ENCODE peak calls at places on chromosomes 5 and 9, in ten cellular contexts. One of them, this sample, is unnamed.

GRCh38 chr9:36018755-36019720 is 17.7 kb upstream of the RECK start:
- DNase-seq in fibroblast of pulmonary artery: no peak
- DNase-seq in CD8-positive, alpha-beta memory T cell: no peak
- DNase-seq in foreskin fibroblast: no peak
- DNase-seq in trophoblast cell: no peak
- DNase-seq in colonic mucosa: no peak
- DNase-seq in CD4-positive, alpha-beta memory T cell: no peak
- DNase-seq in fibroblast of lung: peak
- DNase-seq in Karpas-422: no peak
- DNase-seq in CD4-positive, CD25-positive, alpha-beta regulatory T cell: no peak
- DNase-seq in this sample: no peak

GRCh38 chr5:100794844-100795243 is 108.2 kb downstream of the ST8SIA4 start:
- DNase-seq in fibroblast of pulmonary artery: no peak
- DNase-seq in CD8-positive, alpha-beta memory T cell: no peak
- DNase-seq in foreskin fibroblast: no peak
- DNase-seq in trophoblast cell: no peak
- DNase-seq in colonic mucosa: no peak
- DNase-seq in CD4-positive, alpha-beta memory T cell: no peak
- DNase-seq in fibroblast of lung: no peak
- DNase-seq in Karpas-422: no peak
- DNase-seq in CD4-positive, CD25-positive, alpha-beta regulatory T cell: no peak
- DNase-seq in this sample: no peak

GRCh38 chr9:112322701-112323377 is 10.6 kb downstream of the PTBP3 start:
- DNase-seq in fibroblast of pulmonary artery: no peak
- DNase-seq in CD8-positive, alpha-beta memory T cell: no peak
- DNase-seq in foreskin fibroblast: no peak
- DNase-seq in trophoblast cell: peak
- DNase-seq in colonic mucosa: peak
- DNase-seq in CD4-positive, alpha-beta memory T cell: no peak
- DNase-seq in fibroblast of lung: no peak
- DNase-seq in Karpas-422: no peak
- DNase-seq in CD4-positive, CD25-positive, alpha-beta regulatory T cell: no peak
- DNase-seq in this sample: no peak

GRCh38 chr5:37857696-37858095 is 17.9 kb upstream of the GDNF start:
- DNase-seq in fibroblast of pulmonary artery: no peak
- DNase-seq in CD8-positive, alpha-beta memory T cell: no peak
- DNase-seq in foreskin fibroblast: no peak
- DNase-seq in trophoblast cell: no peak
- DNase-seq in colonic mucosa: no peak
- DNase-seq in CD4-positive, alpha-beta memory T cell: no peak
- DNase-seq in fibroblast of lung: no peak
- DNase-seq in Karpas-422: no peak
- DNase-seq in CD4-positive, CD25-positive, alpha-beta regulatory T cell: no peak
- DNase-seq in this sample: no peak

GRCh38 chr5:69368458-69369368 is 607 bp downstream of the AK6 start:
- DNase-seq in fibroblast of pulmonary artery: peak
- DNase-seq in CD8-positive, alpha-beta memory T cell: no peak
- DNase-seq in foreskin fibroblast: peak
- DNase-seq in trophoblast cell: peak
- DNase-seq in colonic mucosa: no peak
- DNase-seq in CD4-positive, alpha-beta memory T cell: peak
- DNase-seq in fibroblast of lung: peak
- DNase-seq in Karpas-422: no peak
- DNase-seq in CD4-positive, CD25-positive, alpha-beta regulatory T cell: peak
- DNase-seq in this sample: peak

GRCh38 chr5:150438873-150439546 is 10.5 kb downstream of the RPS14 start:
- DNase-seq in fibroblast of pulmonary artery: peak
- DNase-seq in CD8-positive, alpha-beta memory T cell: no peak
- DNase-seq in foreskin fibroblast: no peak
- DNase-seq in trophoblast cell: peak
- DNase-seq in colonic mucosa: no peak
- DNase-seq in CD4-positive, alpha-beta memory T cell: no peak
- DNase-seq in fibroblast of lung: no peak
- DNase-seq in Karpas-422: no peak
- DNase-seq in CD4-positive, CD25-positive, alpha-beta regulatory T cell: no peak
- DNase-seq in this sample: no peak

GRCh38 chr5:107542831-107543231 is 127.9 kb downstream of the EFNA5 start:
- DNase-seq in fibroblast of pulmonary artery: peak
- DNase-seq in CD8-positive, alpha-beta memory T cell: no peak
- DNase-seq in foreskin fibroblast: peak
- DNase-seq in trophoblast cell: peak
- DNase-seq in colonic mucosa: peak
- DNase-seq in CD4-positive, alpha-beta memory T cell: no peak
- DNase-seq in fibroblast of lung: peak
- DNase-seq in Karpas-422: no peak
- DNase-seq in CD4-positive, CD25-positive, alpha-beta regulatory T cell: no peak
- DNase-seq in this sample: peak

GRCh38 chr9:71001780-71002386 is 119.5 kb downstream of the TRPM3 start:
- DNase-seq in fibroblast of pulmonary artery: peak
- DNase-seq in CD8-positive, alpha-beta memory T cell: no peak
- DNase-seq in foreskin fibroblast: no peak
- DNase-seq in trophoblast cell: peak
- DNase-seq in colonic mucosa: peak
- DNase-seq in CD4-positive, alpha-beta memory T cell: no peak
- DNase-seq in fibroblast of lung: peak
- DNase-seq in Karpas-422: peak
- DNase-seq in CD4-positive, CD25-positive, alpha-beta regulatory T cell: peak
- DNase-seq in this sample: peak

DNA sequence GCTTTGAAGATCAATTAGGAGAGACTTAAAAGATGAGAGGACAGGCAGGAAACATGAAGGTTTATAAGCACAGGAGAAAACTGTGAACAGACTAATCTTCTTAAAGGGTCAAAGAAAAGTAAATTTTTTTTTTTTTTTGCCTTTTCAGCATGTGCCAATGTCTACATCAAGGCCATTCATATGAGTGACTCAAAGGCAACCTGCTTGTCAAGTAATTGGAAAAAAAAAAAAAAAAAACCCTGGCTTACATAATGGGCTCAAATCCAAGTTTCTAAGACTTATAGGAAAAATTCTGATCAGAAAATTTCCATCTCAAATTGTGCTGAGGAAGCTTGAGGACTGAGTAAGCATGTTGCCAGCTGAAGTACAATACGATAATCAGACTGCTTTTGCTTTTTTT is 15.9 kb downstream of the PPP2R2B start:
- DNase-seq in fibroblast of pulmonary artery: no peak
- DNase-seq in CD8-positive, alpha-beta memory T cell: no peak
- DNase-seq in foreskin fibroblast: no peak
- DNase-seq in trophoblast cell: no peak
- DNase-seq in colonic mucosa: no peak
- DNase-seq in CD4-positive, alpha-beta memory T cell: no peak
- DNase-seq in fibroblast of lung: no peak
- DNase-seq in Karpas-422: no peak
- DNase-seq in CD4-positive, CD25-positive, alpha-beta regulatory T cell: no peak
- DNase-seq in this sample: no peak
- H3K4me3 ChIP-seq in fibroblast of pulmonary artery: no peak
- H3K4me3 ChIP-seq in CD8-positive, alpha-beta memory T cell: no peak
- H3K4me3 ChIP-seq in foreskin fibroblast: no peak
- H3K4me3 ChIP-seq in trophoblast cell: no peak
- H3K4me3 ChIP-seq in colonic mucosa: no peak
- H3K4me3 ChIP-seq in CD4-positive, alpha-beta memory T cell: no peak
- H3K4me3 ChIP-seq in fibroblast of lung: no peak
- H3K4me3 ChIP-seq in Karpas-422: no peak
- H3K4me3 ChIP-seq in CD4-positive, CD25-positive, alpha-beta regulatory T cell: no peak
- H3K4me3 ChIP-seq in this sample: no peak

GRCh38 chr5:34687269-34688011 is 31.3 kb downstream of the RAI14 start:
- DNase-seq in fibroblast of pulmonary artery: peak
- DNase-seq in CD8-positive, alpha-beta memory T cell: no peak
- DNase-seq in foreskin fibroblast: no peak
- DNase-seq in trophoblast cell: peak
- DNase-seq in colonic mucosa: peak
- DNase-seq in CD4-positive, alpha-beta memory T cell: no peak
- DNase-seq in fibroblast of lung: no peak
- DNase-seq in Karpas-422: no peak
- DNase-seq in CD4-positive, CD25-positive, alpha-beta regulatory T cell: no peak
- DNase-seq in this sample: no peak
- H3K4me3 ChIP-seq in fibroblast of pulmonary artery: peak
- H3K4me3 ChIP-seq in CD8-positive, alpha-beta memory T cell: no peak
- H3K4me3 ChIP-seq in foreskin fibroblast: no peak
- H3K4me3 ChIP-seq in trophoblast cell: no peak
- H3K4me3 ChIP-seq in colonic mucosa: no peak
- H3K4me3 ChIP-seq in CD4-positive, alpha-beta memory T cell: no peak
- H3K4me3 ChIP-seq in fibroblast of lung: no peak
- H3K4me3 ChIP-seq in Karpas-422: no peak
- H3K4me3 ChIP-seq in CD4-positive, CD25-positive, alpha-beta regulatory T cell: no peak
- H3K4me3 ChIP-seq in this sample: no peak

GRCh38 chr5:171422495-171422894 is 3.0 kb downstream of the FGF18 start:
- DNase-seq in fibroblast of pulmonary artery: no peak
- DNase-seq in CD8-positive, alpha-beta memory T cell: no peak
- DNase-seq in foreskin fibroblast: no peak
- DNase-seq in trophoblast cell: no peak
- DNase-seq in colonic mucosa: no peak
- DNase-seq in CD4-positive, alpha-beta memory T cell: no peak
- DNase-seq in fibroblast of lung: no peak
- DNase-seq in Karpas-422: no peak
- DNase-seq in CD4-positive, CD25-positive, alpha-beta regulatory T cell: no peak
- DNase-seq in this sample: no peak

GRCh38 chr5:171418982-171419662 is at the start of gene FGF18:
- DNase-seq in fibroblast of pulmonary artery: peak
- DNase-seq in CD8-positive, alpha-beta memory T cell: peak
- DNase-seq in foreskin fibroblast: peak
- DNase-seq in trophoblast cell: peak
- DNase-seq in colonic mucosa: peak
- DNase-seq in CD4-positive, alpha-beta memory T cell: peak
- DNase-seq in fibroblast of lung: peak
- DNase-seq in Karpas-422: peak
- DNase-seq in CD4-positive, CD25-positive, alpha-beta regulatory T cell: peak
- DNase-seq in this sample: peak

GRCh38 chr5:171419663-171420428 is 399 bp downstream of the FGF18 start:
- DNase-seq in fibroblast of pulmonary artery: peak
- DNase-seq in CD8-positive, alpha-beta memory T cell: no peak
- DNase-seq in foreskin fibroblast: peak
- DNase-seq in trophoblast cell: no peak
- DNase-seq in colonic mucosa: peak
- DNase-seq in CD4-positive, alpha-beta memory T cell: peak
- DNase-seq in fibroblast of lung: peak
- DNase-seq in Karpas-422: no peak
- DNase-seq in CD4-positive, CD25-positive, alpha-beta regulatory T cell: peak
- DNase-seq in this sample: peak

GRCh38 chr5:171421331-171422262 is 2.1 kb downstream of the FGF18 start:
- DNase-seq in fibroblast of pulmonary artery: no peak
- DNase-seq in CD8-positive, alpha-beta memory T cell: no peak
- DNase-seq in foreskin fibroblast: no peak
- DNase-seq in trophoblast cell: no peak
- DNase-seq in colonic mucosa: no peak
- DNase-seq in CD4-positive, alpha-beta memory T cell: no peak
- DNase-seq in fibroblast of lung: no peak
- DNase-seq in Karpas-422: no peak
- DNase-seq in CD4-positive, CD25-positive, alpha-beta regulatory T cell: no peak
- DNase-seq in this sample: no peak

DNA sequence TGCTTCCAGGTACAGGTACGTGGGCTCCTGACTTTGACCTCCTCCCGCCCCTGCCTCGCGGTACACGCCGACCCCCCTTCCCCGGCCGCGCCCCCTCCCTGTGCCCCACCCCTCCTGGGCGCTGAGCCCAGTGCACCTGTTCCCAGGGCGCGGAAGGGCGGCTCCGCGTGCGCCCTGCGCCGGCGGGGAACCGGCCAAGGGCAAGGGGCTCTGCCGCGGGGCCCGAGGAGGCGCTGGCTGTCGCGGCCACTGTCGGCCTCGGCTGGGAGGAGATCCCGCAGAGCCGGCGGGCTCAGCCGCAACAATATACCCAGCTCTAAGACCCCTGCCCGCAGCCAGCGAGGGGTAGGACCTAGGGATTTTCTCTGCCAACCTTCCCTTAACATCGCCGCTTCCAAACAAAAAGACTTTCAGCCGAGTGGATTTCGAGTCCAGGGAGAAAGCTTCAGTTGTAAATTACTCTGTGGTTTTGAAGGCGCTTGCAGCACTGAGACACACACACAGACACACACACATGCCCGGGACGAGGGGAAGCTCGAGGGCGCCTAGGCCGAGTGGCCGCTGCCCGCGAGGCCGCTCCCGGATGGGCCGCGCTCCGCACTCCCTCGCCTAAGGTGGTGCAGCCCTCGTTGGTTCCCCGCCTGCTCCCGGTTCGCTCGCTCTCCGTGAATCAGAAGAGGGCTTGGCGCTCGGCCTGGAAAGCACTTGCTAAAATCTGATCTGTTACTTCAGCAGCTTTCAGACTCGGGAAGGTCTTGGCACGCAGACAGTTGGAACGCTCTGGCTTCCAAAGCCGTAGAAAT is 1.2 kb downstream of the FGF18 start:
- DNase-seq in fibroblast of pulmonary artery: peak
- DNase-seq in CD8-positive, alpha-beta memory T cell: no peak
- DNase-seq in foreskin fibroblast: peak
- DNase-seq in trophoblast cell: no peak
- DNase-seq in colonic mucosa: peak
- DNase-seq in CD4-positive, alpha-beta memory T cell: no peak
- DNase-seq in fibroblast of lung: peak
- DNase-seq in Karpas-422: no peak
- DNase-seq in CD4-positive, CD25-positive, alpha-beta regulatory T cell: no peak
- DNase-seq in this sample: no peak
- H3K4me3 ChIP-seq in fibroblast of pulmonary artery: no peak
- H3K4me3 ChIP-seq in CD8-positive, alpha-beta memory T cell: no peak
- H3K4me3 ChIP-seq in foreskin fibroblast: no peak
- H3K4me3 ChIP-seq in trophoblast cell: no peak
- H3K4me3 ChIP-seq in colonic mucosa: peak
- H3K4me3 ChIP-seq in CD4-positive, alpha-beta memory T cell: no peak
- H3K4me3 ChIP-seq in fibroblast of lung: peak
- H3K4me3 ChIP-seq in Karpas-422: no peak
- H3K4me3 ChIP-seq in CD4-positive, CD25-positive, alpha-beta regulatory T cell: no peak
- H3K4me3 ChIP-seq in this sample: no peak

GRCh38 chr9:13279284-13280162 is at the start of gene MPDZ:
- DNase-seq in fibroblast of pulmonary artery: peak
- DNase-seq in CD8-positive, alpha-beta memory T cell: no peak
- DNase-seq in foreskin fibroblast: peak
- DNase-seq in trophoblast cell: peak
- DNase-seq in colonic mucosa: peak
- DNase-seq in CD4-positive, alpha-beta memory T cell: no peak
- DNase-seq in fibroblast of lung: peak
- DNase-seq in Karpas-422: no peak
- DNase-seq in CD4-positive, CD25-positive, alpha-beta regulatory T cell: no peak
- DNase-seq in this sample: no peak

GRCh38 chr9:13274901-13275641 is 4.4 kb downstream of the MPDZ start:
- DNase-seq in fibroblast of pulmonary artery: peak
- DNase-seq in CD8-positive, alpha-beta memory T cell: no peak
- DNase-seq in foreskin fibroblast: peak
- DNase-seq in trophoblast cell: peak
- DNase-seq in colonic mucosa: no peak
- DNase-seq in CD4-positive, alpha-beta memory T cell: no peak
- DNase-seq in fibroblast of lung: peak
- DNase-seq in Karpas-422: no peak
- DNase-seq in CD4-positive, CD25-positive, alpha-beta regulatory T cell: no peak
- DNase-seq in this sample: peak

GRCh38 chr9:13278368-13279246 is 885 bp downstream of the MPDZ start:
- DNase-seq in fibroblast of pulmonary artery: peak
- DNase-seq in CD8-positive, alpha-beta memory T cell: no peak
- DNase-seq in foreskin fibroblast: peak
- DNase-seq in trophoblast cell: peak
- DNase-seq in colonic mucosa: peak
- DNase-seq in CD4-positive, alpha-beta memory T cell: no peak
- DNase-seq in fibroblast of lung: peak
- DNase-seq in Karpas-422: no peak
- DNase-seq in CD4-positive, CD25-positive, alpha-beta regulatory T cell: no peak
- DNase-seq in this sample: peak

GRCh38 chr9:13281356-13282016 is 2.0 kb upstream of the MPDZ start:
- DNase-seq in fibroblast of pulmonary artery: peak
- DNase-seq in CD8-positive, alpha-beta memory T cell: no peak
- DNase-seq in foreskin fibroblast: no peak
- DNase-seq in trophoblast cell: no peak
- DNase-seq in colonic mucosa: no peak
- DNase-seq in CD4-positive, alpha-beta memory T cell: no peak
- DNase-seq in fibroblast of lung: no peak
- DNase-seq in Karpas-422: no peak
- DNase-seq in CD4-positive, CD25-positive, alpha-beta regulatory T cell: no peak
- DNase-seq in this sample: peak

GRCh38 chr9:13278023-13278367 is 1.5 kb downstream of the MPDZ start:
- DNase-seq in fibroblast of pulmonary artery: peak
- DNase-seq in CD8-positive, alpha-beta memory T cell: no peak
- DNase-seq in foreskin fibroblast: no peak
- DNase-seq in trophoblast cell: no peak
- DNase-seq in colonic mucosa: no peak
- DNase-seq in CD4-positive, alpha-beta memory T cell: no peak
- DNase-seq in fibroblast of lung: peak
- DNase-seq in Karpas-422: no peak
- DNase-seq in CD4-positive, CD25-positive, alpha-beta regulatory T cell: no peak
- DNase-seq in this sample: no peak
- H3K4me3 ChIP-seq in fibroblast of pulmonary artery: peak
- H3K4me3 ChIP-seq in CD8-positive, alpha-beta memory T cell: no peak
- H3K4me3 ChIP-seq in foreskin fibroblast: peak
- H3K4me3 ChIP-seq in trophoblast cell: peak
- H3K4me3 ChIP-seq in colonic mucosa: peak
- H3K4me3 ChIP-seq in CD4-positive, alpha-beta memory T cell: no peak
- H3K4me3 ChIP-seq in fibroblast of lung: peak
- H3K4me3 ChIP-seq in Karpas-422: no peak
- H3K4me3 ChIP-seq in CD4-positive, CD25-positive, alpha-beta regulatory T cell: no peak
- H3K4me3 ChIP-seq in this sample: peak

This sample was measured in HAP-1.